ENCODE peak calls at places on chromosomes 3 and 15, in four cellular contexts. F, U, X and J are unnamed samples.

GRCh38 chr3:39383190-39383912 is at the start of gene SLC25A38:
- DNase-seq in X (peak), F (peak), U (peak), J (peak)

GRCh38 chr15:70322051-70322668 is 224.4 kb upstream of the TLE3 start:
- DNase-seq in F (no peak), U (no peak), X (no peak), J (no peak)

GRCh38 chr3:79937567-79937966 is 169.8 kb upstream of the ROBO1 start:
- DNase-seq in F (no peak), X (no peak), U (no peak), J (no peak)

GRCh38 chr3:10193692-10194327 is 29.1 kb downstream of the IRAK2 start:
- DNase-seq in U (no peak), X (no peak), F (no peak), J (no peak)

GRCh38 chr15:79027532-79028410 is 62.8 kb downstream of the RASGRF1 start:
- DNase-seq in X (no peak), F (no peak), U (no peak), J (no peak)

GRCh38 chr15:56763496-56763895 is 30.2 kb upstream of the ZNF280D start:
- DNase-seq in X (no peak), U (no peak), F (no peak), J (peak)

GRCh38 chr15:25242957-25243799 is 195.6 kb downstream of the UBE3A start:
- DNase-seq in X (no peak), F (peak), U (no peak), J (no peak)

GRCh38 chr3:149481491-149481890 is 7.0 kb downstream of the TM4SF4 start:
- DNase-seq in U (no peak), X (no peak), F (no peak), J (no peak)

GRCh38 chr3:45968706-45969105 is 25.4 kb downstream of the CXCR6 start:
- DNase-seq in U (peak), F (no peak), X (no peak), J (no peak)

GRCh38 chr15:40312370-40313158 is 4.8 kb upstream of the PLCB2 start:
- DNase-seq in U (no peak), F (no peak), X (no peak), J (no peak)

GRCh38 chr15:85727068-85727467 is 67.7 kb downstream of the KLHL25 start:
- DNase-seq in F (no peak), X (no peak), U (no peak), J (no peak)

GRCh38 chr3:185152433-185153169 is at the start of gene C3orf70:
- DNase-seq in U (peak), X (no peak), F (peak), J (peak)

GRCh38 chr3:196992461-196993065 is 23.9 kb upstream of the PIGZ start:
- DNase-seq in U (no peak), X (no peak), F (peak), J (no peak)

GRCh38 chr3:104982130-104982529 is 384.6 kb upstream of the ALCAM start:
- DNase-seq in X (no peak), F (no peak), U (no peak), J (no peak)

GRCh38 chr3:42721690-42722089 is 19.1 kb upstream of the HHATL start:
- DNase-seq in F (no peak), U (no peak), X (no peak), J (no peak)